ENCODE peak calls at places on chromosomes 1 and 21, in nine cellular contexts. O, B, J, A, W, T, Q, X and U are unnamed samples.

GRCh38 chr1:43221256-43221778 is 48.5 kb upstream of the TMEM125 start:
- DNase-seq in Q (no peak), J (no peak), O (no peak), X (no peak), T (no peak), B (no peak), A (no peak), W (no peak), U (peak)

GRCh38 chr1:119093721-119094120 is 46.7 kb downstream of the WARS2 start:
- DNase-seq in W (no peak), T (no peak), J (no peak), Q (peak), B (no peak), A (no peak), O (no peak), X (no peak), U (no peak)

GRCh38 chr21:38809170-38809878 is 3.6 kb downstream of the ETS2 start:
- DNase-seq in J (no peak), W (no peak), B (no peak), A (no peak), T (no peak), Q (no peak), O (no peak), X (no peak), U (no peak)

GRCh38 chr1:111249960-111250359 is 22.4 kb downstream of the CHI3L2 start:
- DNase-seq in J (no peak), Q (no peak), A (no peak), W (no peak), B (no peak), O (no peak), X (no peak), T (no peak), U (no peak)

GRCh38 chr1:64960731-64961130 is 5.6 kb downstream of the JAK1 start:
- DNase-seq in B (no peak), X (no peak), J (no peak), T (no peak), Q (no peak), A (no peak), W (no peak), O (no peak), U (no peak)

GRCh38 chr21:15097580-15097979 is 32.8 kb upstream of the NRIP1 start:
- DNase-seq in J (no peak), A (no peak), X (no peak), T (no peak), B (no peak), Q (no peak), W (no peak), O (no peak), U (no peak)

GRCh38 chr1:20255666-20256065 is 35.0 kb upstream of the VWA5B1 start:
- DNase-seq in O (no peak), Q (peak), B (no peak), J (peak), W (peak), A (peak), X (no peak), T (no peak), U (no peak)

GRCh38 chr1:28039341-28039740 is 49.1 kb downstream of the EYA3 start:
- DNase-seq in Q (no peak), J (no peak), A (no peak), W (no peak), O (no peak), B (no peak), X (no peak), T (no peak), U (no peak)

GRCh38 chr1:2468041-2468472 is 8.0 kb upstream of the PLCH2 start:
- DNase-seq in B (no peak), O (no peak), W (no peak), T (no peak), A (no peak), X (peak), J (peak), Q (peak), U (peak)

GRCh38 chr1:223109581-223110026 is 33.4 kb downstream of the TLR5 start:
- DNase-seq in A (no peak), O (no peak), T (no peak), J (no peak), B (no peak), Q (no peak), X (no peak), W (no peak), U (no peak)

GRCh38 chr1:24968941-24969585 is 39.0 kb upstream of the RUNX3 start:
- DNase-seq in O (no peak), Q (no peak), A (no peak), T (no peak), J (no peak), W (no peak), X (no peak), B (peak), U (no peak)

GRCh38 chr1:31977361-31978131 is 36.1 kb upstream of the KHDRBS1 start:
- DNase-seq in A (no peak), O (no peak), W (peak), X (no peak), T (no peak), Q (no peak), B (peak), J (no peak), U (no peak)

GRCh38 chr1:150066838-150067183 is 765 bp upstream of the VPS45 start:
- DNase-seq in X (peak), W (no peak), T (peak), B (peak), A (peak), O (peak), J (peak), Q (no peak), U (peak)

GRCh38 chr1:30908446-30908885 is at the start of gene SDC3:
- DNase-seq in O (no peak), Q (peak), B (no peak), J (no peak), A (no peak), W (peak), T (no peak), X (no peak), U (no peak)

GRCh38 chr1:66292944-66293343 is 241.0 kb upstream of the SGIP1 start:
- DNase-seq in O (no peak), B (no peak), X (no peak), J (no peak), A (no peak), W (no peak), Q (no peak), T (no peak), U (no peak)

GRCh38 chr1:24903011-24903461 is 27.0 kb downstream of the RUNX3 start:
- DNase-seq in J (no peak), B (no peak), O (peak), T (peak), W (no peak), X (no peak), Q (no peak), A (no peak), U (no peak)

GRCh38 chr1:118767971-118768370 is 220.2 kb downstream of the TBX15 start:
- DNase-seq in A (no peak), X (no peak), Q (no peak), O (no peak), B (no peak), J (no peak), W (no peak), T (no peak), U (no peak)

GRCh38 chr1:56150441-56151215 is 428.7 kb downstream of the PLPP3 start:
- DNase-seq in B (no peak), Q (no peak), T (no peak), A (no peak), X (no peak), O (no peak), J (no peak), W (no peak), U (no peak)

GRCh38 chr1:59237905-59238304 is 59.0 kb upstream of the FGGY start:
- DNase-seq in B (no peak), J (no peak), O (no peak), T (no peak), Q (peak), A (no peak), X (no peak), W (no peak), U (no peak)

GRCh38 chr1:187491082-187491720 is 662.5 kb downstream of the PLA2G4A start:
- DNase-seq in X (no peak), B (no peak), O (no peak), A (no peak), W (peak), J (no peak), T (no peak), Q (peak), U (no peak)

GRCh38 chr1:81548918-81549587 is 251.7 kb upstream of the ADGRL2 start:
- DNase-seq in W (no peak), T (no peak), B (no peak), A (no peak), O (no peak), X (no peak), J (peak), Q (no peak), U (no peak)

GRCh38 chr1:38815903-38816627 is 43.5 kb downstream of the RRAGC start:
- DNase-seq in B (no peak), A (peak), O (no peak), T (no peak), Q (no peak), W (no peak), X (no peak), J (peak), U (no peak)